ENCODE peak calls at places on chromosomes 13 and 19, in ten cellular contexts. M, L, N, T, D, U, Y, O, F and I are unnamed samples.

GRCh38 chr19:52398091-52398461 is 427 bp downstream of the ZNF528 start:
- DNase-seq in M (no peak), L (peak; percentile 1), N (peak; percentile 13), T (no peak), D (no peak), U (peak; percentile 10), Y (no peak), O (no peak), F (no peak), I (peak; percentile 7)

GRCh38 chr19:44582581-44583265 is 30.6 kb upstream of the IGSF23 start:
- DNase-seq in M (no peak), L (no peak), N (peak; percentile 19), T (peak; percentile 70), D (no peak), U (peak; percentile 33), Y (no peak), O (no peak), F (no peak), I (peak; percentile 48)

GRCh38 chr19:38745316-38745715 is 1.0 kb upstream of the CAPN12 start:
- DNase-seq in M (no peak), L (no peak), N (no peak), T (peak; percentile 56), D (no peak), U (no peak), Y (no peak), O (no peak), F (no peak), I (no peak)

GRCh38 chr19:45406957-45407375 is 522 bp downstream of the POLR1G start:
- DNase-seq in M (no peak), L (no peak), N (no peak), T (no peak), D (no peak), U (no peak), Y (no peak), O (no peak), F (no peak), I (no peak)

GRCh38 chr13:23748591-23748990 is 140.6 kb downstream of the MIPEP start:
- DNase-seq in M (no peak), L (no peak), N (no peak), T (no peak), D (no peak), U (no peak), Y (no peak), O (no peak), F (no peak), I (no peak)

GRCh38 chr13:42101821-42102580 is 53.6 kb downstream of the DGKH start:
- DNase-seq in M (no peak), L (no peak), N (no peak), T (no peak), D (no peak), U (no peak), Y (peak; percentile 4), O (no peak), F (no peak), I (peak; percentile 45)

GRCh38 chr13:81058211-81058915 is 717.4 kb upstream of the SPRY2 start:
- DNase-seq in M (no peak), L (no peak), N (no peak), T (no peak), D (no peak), U (no peak), Y (no peak), O (no peak), F (no peak), I (peak; percentile 18)

GRCh38 chr13:113976711-113977684 is 3.1 kb upstream of the C13orf46 start:
- DNase-seq in M (peak; percentile 44), L (peak; percentile 68), N (no peak), T (no peak), D (no peak), U (no peak), Y (no peak), O (no peak), F (peak; percentile 65), I (peak; percentile 78)